ENCODE peak calls at places on chromosomes 11 and 22, in five cellular contexts. J is stomach, C is BE2C, E is HFFc6, W is cardiac fibroblast. I is an unnamed sample.
A peak's percentile ranks its signal among the peaks of the same experiment; 100 is the strongest.

GRCh38 chr11:88631497-88631896 is 294.0 kb upstream of the CTSC start:
- DNase-seq in W (no peak), J (no peak), C (no peak), E (no peak), I (no peak)

GRCh38 chr11:17772704-17773600 is 38.4 kb downstream of the KCNC1 start:
- DNase-seq in J (no peak), E (no peak), W (no peak), C (no peak), I (no peak)

GRCh38 chr22:43956805-43957463 is 1.7 kb downstream of the SAMM50 start:
- DNase-seq in W (peak; percentile 42), E (no peak), C (no peak), J (no peak), I (no peak)

GRCh38 chr11:125167954-125168821 is 3.6 kb downstream of the PKNOX2 start:
- DNase-seq in W (peak; percentile 58), E (peak; percentile 47), C (no peak), J (peak; percentile 38), I (no peak)

GRCh38 chr11:8759634-8760033 is 77.0 kb downstream of the RPL27A start:
- DNase-seq in C (no peak), E (no peak), J (peak; percentile 57), W (no peak), I (no peak)

GRCh38 chr11:76095891-76096290 is 110.4 kb downstream of the WNT11 start:
- DNase-seq in E (no peak), C (no peak), W (no peak), J (no peak), I (no peak)

GRCh38 chr11:74474316-74474715 is 7.0 kb upstream of the KCNE3 start:
- DNase-seq in J (no peak), C (no peak), W (peak; percentile 37), E (no peak), I (no peak)

GRCh38 chr11:114616516-114616915 is 20.9 kb upstream of the NXPE4 start:
- DNase-seq in J (no peak), E (no peak), W (no peak), C (no peak), I (no peak)

GRCh38 chr11:111540114-111540920 is at the start of gene LAYN:
- DNase-seq in E (no peak), W (peak; percentile 47), C (peak; percentile 76), J (peak; percentile 28), I (peak; percentile 65)

GRCh38 chr11:96263361-96263763 is 79.6 kb downstream of the MAML2 start:
- DNase-seq in J (no peak), E (peak; percentile 83), W (peak; percentile 79), C (no peak), I (no peak)

GRCh38 chr11:34610324-34611041 is 10.4 kb upstream of the EHF start:
- DNase-seq in J (no peak), W (no peak), C (no peak), E (no peak), I (no peak)

GRCh38 chr11:108854366-108854765 is 189.5 kb downstream of the DDX10 start:
- DNase-seq in J (no peak), C (no peak), W (peak; percentile 27), E (no peak), I (no peak)

GRCh38 chr11:11964774-11965150 is 43.7 kb downstream of the DKK3 start:
- DNase-seq in W (no peak), E (no peak), C (no peak), J (no peak), I (no peak)

GRCh38 chr11:74279256-74279655 is 32.2 kb downstream of the P4HA3 start:
- DNase-seq in J (no peak), W (peak; percentile 37), E (no peak), C (no peak), I (no peak)

GRCh38 chr22:47245286-47245685 is 482.8 kb downstream of the TBC1D22A start:
- DNase-seq in E (no peak), W (no peak), C (no peak), J (no peak), I (no peak)

GRCh38 chr22:45112136-45112879 is 51.4 kb upstream of the NUP50 start:
- DNase-seq in J (no peak), W (peak; percentile 39), C (no peak), E (peak; percentile 92), I (no peak)

GRCh38 chr22:29216873-29217666 is 11.4 kb downstream of the EMID1 start:
- DNase-seq in J (no peak), C (no peak), W (peak; percentile 56), E (no peak), I (peak; percentile 18)

GRCh38 chr11:134418119-134418840 is 6.2 kb upstream of the B3GAT1 start:
- DNase-seq in C (peak; percentile 40), J (no peak), W (peak; percentile 11), E (no peak), I (no peak)

GRCh38 chr11:70191495-70192140 is 11.5 kb upstream of the FADD start:
- DNase-seq in J (peak; percentile 87), E (peak; percentile 31), W (peak; percentile 67), C (peak; percentile 90), I (peak; percentile 93)

GRCh38 chr11:70377645-70378044 is 20.7 kb upstream of the CTTN start:
- DNase-seq in J (no peak), E (no peak), W (no peak), C (no peak), I (no peak)

GRCh38 chr22:41517172-41518047 is 26.9 kb downstream of the POLR3H start:
- DNase-seq in C (peak; percentile 76), W (peak; percentile 71), J (peak; percentile 86), E (peak; percentile 37), I (peak; percentile 85)

GRCh38 chr22:26134654-26135330 is 34.5 kb upstream of the SEZ6L start:
- DNase-seq in E (no peak), J (no peak), C (peak; percentile 11), W (no peak), I (no peak)

GRCh38 chr11:69655479-69656394 is 14.8 kb downstream of the CCND1 start:
- DNase-seq in C (peak; percentile 55), W (no peak), E (peak; percentile 55), J (no peak), I (no peak)

GRCh38 chr22:21940521-21940920 is 12.1 kb downstream of the PPM1F start:
- DNase-seq in E (no peak), W (no peak), C (no peak), J (no peak), I (no peak)

GRCh38 chr22:35439365-35439717 is 39.4 kb downstream of the MCM5 start:
- DNase-seq in J (no peak), E (no peak), W (no peak), C (no peak), I (no peak)

GRCh38 chr11:78806214-78807004 is 231.7 kb upstream of the NARS2 start:
- DNase-seq in J (no peak), E (no peak), C (no peak), W (peak; percentile 49), I (no peak)

GRCh38 chr11:63534076-63534475 is 2.5 kb upstream of the PLAAT4 start:
- DNase-seq in E (no peak), C (no peak), J (no peak), W (no peak), I (no peak)

GRCh38 chr11:63530021-63530420 is 6.6 kb upstream of the PLAAT4 start:
- DNase-seq in E (no peak), C (no peak), W (no peak), J (no peak), I (no peak)

GRCh38 chr11:63534895-63535461 is 1.6 kb upstream of the PLAAT4 start:
- DNase-seq in C (no peak), W (no peak), J (no peak), E (no peak), I (no peak)

GRCh38 chr11:63532799-63533475 is 3.7 kb upstream of the PLAAT4 start:
- DNase-seq in C (no peak), E (no peak), W (no peak), J (no peak), I (no peak)

DNA sequence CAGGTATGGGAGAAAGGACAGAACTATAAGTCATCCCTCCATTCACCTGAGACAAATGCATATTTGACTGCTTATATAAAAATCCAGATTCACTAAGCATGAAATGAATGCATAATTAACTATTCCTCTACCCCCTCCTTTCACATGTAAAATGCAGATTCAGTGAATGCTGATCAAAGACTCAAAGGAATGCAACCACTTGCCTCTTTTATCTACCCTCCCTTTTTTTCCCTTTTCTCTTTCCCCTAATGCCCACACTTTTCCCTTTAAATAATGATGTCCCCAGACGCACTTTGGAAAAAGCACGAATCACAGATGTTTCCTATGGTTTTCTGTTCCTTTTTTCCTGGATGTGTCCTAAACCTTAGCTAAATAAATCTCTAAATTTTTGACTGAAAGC is 4.5 kb upstream of the PLAAT4 start:
- DNase-seq in C (no peak), J (no peak), W (no peak), E (no peak), I (no peak)
- TF ChIP-seq CTCF in C (no peak), J (no peak), W (no peak), E (no peak), I (no peak)

GRCh38 chr11:93085097-93085496 is 112.7 kb downstream of the SLC36A4 start:
- DNase-seq in W (no peak), J (no peak), E (peak; percentile 7), C (no peak), I (no peak)

GRCh38 chr11:93089474-93090102 is 108.2 kb downstream of the SLC36A4 start:
- DNase-seq in J (no peak), E (peak; percentile 60), C (peak; percentile 14), W (peak; percentile 61), I (no peak)
- TF ChIP-seq CTCF in J (no peak), E (peak; percentile 78), C (peak; percentile 81), W (peak; percentile 74), I (no peak)

DNA sequence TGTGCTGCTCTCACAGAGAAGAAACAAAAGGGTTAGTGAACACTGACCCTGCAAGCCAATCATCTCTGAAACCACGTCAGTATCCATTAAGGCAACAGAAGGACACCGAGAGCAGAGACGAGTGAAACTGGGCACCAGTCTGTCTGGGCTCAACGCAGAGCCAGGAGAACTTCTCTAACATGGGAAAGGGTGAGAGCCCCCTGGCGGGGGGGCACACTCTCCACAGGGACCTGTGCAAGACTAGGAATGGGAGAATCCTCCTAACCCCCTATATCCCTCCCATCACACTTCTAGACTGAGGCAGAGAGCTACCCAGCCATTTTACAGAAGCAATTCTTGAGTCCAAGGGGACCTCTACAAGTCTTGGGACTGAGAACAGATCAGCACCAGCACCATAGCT is 285.8 kb downstream of the SOX6 start:
- DNase-seq in C (peak; percentile 4), J (no peak), E (no peak), W (no peak), I (no peak)
- TF ChIP-seq CTCF in C (no peak), J (no peak), E (no peak), W (no peak), I (no peak)

GRCh38 chr11:130308925-130309324 is 5.8 kb downstream of the ZBTB44 start:
- DNase-seq in W (peak; percentile 39), C (no peak), J (no peak), E (no peak), I (no peak)
- TF ChIP-seq CTCF in W (no peak), C (no peak), J (no peak), E (no peak), I (no peak)

DNA sequence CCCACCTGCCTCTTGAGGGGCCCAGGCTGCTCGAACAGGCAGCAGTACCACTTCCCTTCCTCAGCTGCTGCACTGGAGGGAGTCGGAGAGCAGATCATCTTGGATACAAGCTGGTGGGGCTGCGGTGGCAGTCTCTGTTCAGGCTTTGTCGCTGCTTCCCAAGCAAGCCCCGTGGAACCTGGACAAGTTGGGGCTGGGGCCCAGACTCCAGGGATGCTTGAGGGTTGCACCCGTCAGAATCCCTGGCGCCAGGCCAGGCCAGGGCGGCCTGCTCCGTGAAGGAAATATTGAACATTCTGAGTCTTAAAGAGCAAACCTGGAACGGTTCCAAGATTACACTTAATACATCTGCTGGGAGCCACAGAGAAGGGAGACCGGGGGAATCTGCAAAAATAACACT is 310.1 kb upstream of the SORL1-AS1 start:
- DNase-seq in E (no peak), W (peak; percentile 60), J (no peak), C (peak; percentile 84), I (peak; percentile 28)
- TF ChIP-seq CTCF in E (no peak), W (peak; percentile 8), J (no peak), C (peak; percentile 15), I (no peak)